ENCODE peak calls at places on chromosomes 6 and 20, in eight cellular contexts. V, L, O, I, P, N, F and Q are unnamed samples.

GRCh38 chr20:50737352-50737751 is 6.0 kb downstream of the PARD6B start:
- DNase-seq in V (no peak), L (no peak), O (no peak), I (no peak), P (no peak), N (no peak), F (no peak), Q (no peak)

GRCh38 chr6:46882622-46883021 is 39.1 kb downstream of the ADGRF5 start:
- DNase-seq in V (no peak), L (no peak), O (no peak), I (no peak), P (no peak), N (no peak), F (no peak), Q (no peak)

GRCh38 chr6:108947114-108947854 is 99.1 kb downstream of the ARMC2 start:
- DNase-seq in V (peak), L (peak), O (no peak), I (no peak), P (no peak), N (peak), F (no peak), Q (no peak)

GRCh38 chr6:111184827-111185567 is 97.7 kb downstream of the SLC16A10 start:
- DNase-seq in V (no peak), L (no peak), O (no peak), I (no peak), P (no peak), N (no peak), F (no peak), Q (no peak)

GRCh38 chr6:30646450-30647038 is 389 bp upstream of the C6orf136 start:
- DNase-seq in V (peak), L (no peak), O (peak), I (peak), P (peak), N (peak), F (no peak), Q (no peak)

GRCh38 chr20:8094845-8095244 is 37.2 kb upstream of the PLCB1 start:
- DNase-seq in V (peak), L (peak), O (no peak), I (no peak), P (no peak), N (no peak), F (no peak), Q (no peak)

GRCh38 chr6:17115251-17116089 is 13.6 kb downstream of the STMND1 start:
- DNase-seq in V (peak), L (peak), O (no peak), I (no peak), P (peak), N (peak), F (no peak), Q (peak)

GRCh38 chr6:87483929-87484328 is 11.2 kb downstream of the SLC35A1 start:
- DNase-seq in V (peak), L (peak), O (no peak), I (no peak), P (no peak), N (no peak), F (no peak), Q (no peak)

GRCh38 chr6:154213782-154214181 is 142.8 kb downstream of the IPCEF1 start:
- DNase-seq in V (no peak), L (no peak), O (no peak), I (no peak), P (no peak), N (no peak), F (no peak), Q (no peak)

GRCh38 chr6:119193707-119194106 is 115.2 kb upstream of the FAM184A start:
- DNase-seq in V (no peak), L (no peak), O (no peak), I (no peak), P (no peak), N (no peak), F (no peak), Q (no peak)

GRCh38 chr6:31272431-31272830 is 539 bp upstream of the HLA-C start:
- DNase-seq in V (peak), L (no peak), O (no peak), I (no peak), P (no peak), N (no peak), F (no peak), Q (no peak)

GRCh38 chr6:17831135-17831534 is 124.4 kb upstream of the NUP153 start:
- DNase-seq in V (peak), L (peak), O (no peak), I (no peak), P (no peak), N (peak), F (no peak), Q (no peak)

GRCh38 chr20:20710847-20711315 is 1.6 kb downstream of the RALGAPA2 start:
- DNase-seq in V (no peak), L (no peak), O (no peak), I (no peak), P (no peak), N (no peak), F (no peak), Q (no peak)

GRCh38 chr6:23349521-23350147 is 776.4 kb upstream of the NRSN1 start:
- DNase-seq in V (peak), L (peak), O (no peak), I (no peak), P (peak), N (peak), F (no peak), Q (peak)

GRCh38 chr20:50294164-50295088 is 103.8 kb downstream of the CEBPB start:
- DNase-seq in V (no peak), L (no peak), O (no peak), I (no peak), P (no peak), N (no peak), F (no peak), Q (no peak)

GRCh38 chr6:156256161-156256560 is 521.0 kb upstream of the ARID1B start:
- DNase-seq in V (no peak), L (no peak), O (no peak), I (no peak), P (no peak), N (no peak), F (no peak), Q (no peak)